ENCODE peak calls at places on chromosomes 13 and 19, in seven cellular contexts. S is activated CD4-positive, alpha-beta T cell treated with anti-CD3 and anti-CD28 coated beads, Interleukin-2, amount 50 U/mL, for 1 hour; J is Panc1; B is D341Med; W is neuronal stem cell; V is dermis microvascular lymphatic vessel endothelial cell; Z is activated CD4-positive, alpha-beta memory T cell treated with anti-CD3 and anti-CD28 coated beads for 36 hours. A is an unnamed sample.

GRCh38 chr13:20141238-20142018 is 19.4 kb downstream of the GJA3 start:
- DNase-seq in Z (no peak), B (no peak), S (no peak), V (no peak), J (no peak), W (no peak), A (no peak)

GRCh38 chr13:40389081-40389641 is 277.3 kb downstream of the FOXO1 start:
- DNase-seq in V (no peak), W (no peak), Z (peak; percentile 64), S (peak; percentile 34), J (no peak), B (no peak), A (no peak)

GRCh38 chr19:2603320-2603719 is 99.2 kb downstream of the GNG7 start:
- DNase-seq in Z (no peak), W (no peak), S (no peak), V (no peak), B (no peak), J (no peak), A (no peak)

GRCh38 chr19:11381535-11382369 is 2.4 kb downstream of the EPOR start:
- DNase-seq in Z (peak; percentile 93), W (peak; percentile 83), V (peak; percentile 91), S (peak; percentile 59), J (no peak), B (peak; percentile 73), A (peak; percentile 89)

GRCh38 chr13:23822252-23822824 is 66.9 kb downstream of the MIPEP start:
- DNase-seq in W (no peak), Z (no peak), J (no peak), B (no peak), V (no peak), S (no peak), A (no peak)

GRCh38 chr19:18589380-18590272 is 1.0 kb downstream of the REX1BD start:
- DNase-seq in B (peak; percentile 83), S (peak; percentile 68), J (peak; percentile 50), V (peak; percentile 74), Z (peak; percentile 84), W (peak; percentile 81), A (peak; percentile 99)

GRCh38 chr13:40167327-40167726 is 499.1 kb downstream of the FOXO1 start:
- DNase-seq in J (no peak), V (no peak), S (no peak), W (no peak), B (no peak), Z (no peak), A (no peak)

GRCh38 chr19:10107254-10107653 is 1.1 kb downstream of the PPAN start:
- DNase-seq in Z (no peak), V (no peak), J (no peak), W (no peak), S (no peak), B (no peak), A (no peak)

GRCh38 chr13:40377783-40378182 is 288.7 kb downstream of the FOXO1 start:
- DNase-seq in B (no peak), V (no peak), Z (peak; percentile 65), W (no peak), S (no peak), J (no peak), A (no peak)

GRCh38 chr19:855566-856120 is 3.5 kb downstream of the ELANE start:
- DNase-seq in S (no peak), B (no peak), W (no peak), Z (no peak), V (no peak), J (no peak), A (no peak)

GRCh38 chr19:18086590-18087138 is at the start of gene IL12RB1:
- DNase-seq in W (no peak), Z (peak; percentile 82), J (no peak), S (peak; percentile 43), V (no peak), B (no peak), A (no peak)

GRCh38 chr13:25727776-25728175 is 324.0 kb downstream of the SHISA2 start:
- DNase-seq in S (no peak), B (no peak), Z (no peak), V (no peak), J (no peak), W (no peak), A (no peak)

GRCh38 chr13:27953671-27954405 is 15.3 kb downstream of the CDX2 start:
- DNase-seq in V (peak; percentile 74), Z (peak; percentile 75), B (peak; percentile 91), S (peak; percentile 54), W (peak; percentile 89), J (no peak), A (peak; percentile 85)

GRCh38 chr19:5338661-5339469 is 1.7 kb downstream of the PTPRS start:
- DNase-seq in B (peak; percentile 82), Z (no peak), W (peak; percentile 57), V (no peak), J (no peak), S (no peak), A (peak; percentile 91)

GRCh38 chr19:49475995-49476880 is 2.2 kb downstream of the FLT3LG start:
- DNase-seq in B (peak; percentile 84), J (no peak), V (peak; percentile 48), Z (peak; percentile 90), S (peak; percentile 70), W (peak; percentile 58), A (peak; percentile 92)

GRCh38 chr13:113861433-113862030 is 2.3 kb downstream of the GAS6 start:
- DNase-seq in J (no peak), Z (no peak), B (peak; percentile 26), S (no peak), V (no peak), W (no peak), A (no peak)

GRCh38 chr13:26025196-26025595 is 26.6 kb downstream of the SHISA2 start:
- DNase-seq in Z (no peak), S (no peak), V (no peak), B (peak; percentile 22), W (no peak), J (no peak), A (peak; percentile 35)

A was measured in NCI-H82.